ENCODE peak calls at places on chromosomes 6 and 20, in ten cellular contexts. N is right atrium auricular region; P is CD4-positive, alpha-beta T cell; M is endodermal cell; H is ACHN; C is stimulated activated CD4-positive, alpha-beta T cell treated with anti-CD3 and anti-CD28 coated beads, Interleukin-12 subunit alpha, Interleukin-12 subunit beta, amount 100 ng/mL, for 48 hours; E is NCI-H774; D is PC-9; A is HFF-Myc; F is HFFc6. Y is an unnamed sample.

GRCh38 chr6:44135173-44135748 is 7.9 kb downstream of the TMEM63B start:
- DNase-seq in D (no peak), N (no peak), H (no peak), E (no peak), M (no peak), F (no peak), P (no peak), C (no peak), A (no peak), Y (no peak)

GRCh38 chr6:10567256-10568041 is 46.3 kb downstream of the GCNT2 start:
- DNase-seq in E (no peak), D (peak; percentile 33), P (no peak), N (no peak), A (no peak), H (peak; percentile 73), M (no peak), F (no peak), C (no peak), Y (no peak)

GRCh38 chr20:32534661-32535240 is 50.4 kb downstream of the NOL4L start:
- DNase-seq in P (peak; percentile 64), F (no peak), D (no peak), E (no peak), A (no peak), M (peak; percentile 74), N (no peak), H (no peak), C (no peak), Y (no peak)

GRCh38 chr6:36733300-36733699 is 35.7 kb downstream of the RAB44 start:
- DNase-seq in D (no peak), P (no peak), C (no peak), F (no peak), H (no peak), M (no peak), E (no peak), A (no peak), N (no peak), Y (no peak)

GRCh38 chr20:17747431-17747846 is 47.7 kb downstream of the BANF2 start:
- DNase-seq in E (no peak), C (no peak), D (peak; percentile 58), P (no peak), N (peak; percentile 68), F (peak; percentile 87), A (peak; percentile 66), H (peak; percentile 67), M (no peak), Y (peak; percentile 94)

GRCh38 chr6:139490482-139490881 is 116.0 kb upstream of the CITED2 start:
- DNase-seq in C (no peak), D (no peak), P (no peak), F (no peak), E (no peak), H (no peak), A (peak; percentile 15), M (no peak), N (no peak), Y (no peak)

GRCh38 chr20:1108437-1108920 is 9.9 kb upstream of the PSMF1 start:
- DNase-seq in D (peak; percentile 50), M (peak; percentile 89), A (no peak), H (peak; percentile 41), P (peak; percentile 42), C (peak; percentile 37), E (no peak), F (peak; percentile 39), N (no peak), Y (peak; percentile 79)

GRCh38 chr6:106084106-106084963 is 1.8 kb upstream of the PRDM1 start:
- DNase-seq in M (peak; percentile 89), F (peak; percentile 90), D (no peak), E (peak; percentile 88), C (peak; percentile 30), N (no peak), A (peak; percentile 77), P (no peak), H (peak; percentile 56), Y (peak; percentile 63)

GRCh38 chr6:48307583-48307982 is 196.6 kb upstream of the PTCHD4 start:
- DNase-seq in C (no peak), F (no peak), A (no peak), H (no peak), P (no peak), M (no peak), E (no peak), N (no peak), D (no peak), Y (no peak)

GRCh38 chr6:115945306-115945705 is 115.4 kb downstream of the FRK start:
- DNase-seq in F (no peak), H (no peak), C (no peak), M (no peak), E (no peak), N (no peak), A (no peak), P (no peak), D (no peak), Y (no peak)

GRCh38 chr6:45486739-45487138 is 109.0 kb upstream of the SUPT3H start:
- DNase-seq in N (no peak), D (no peak), F (no peak), E (no peak), P (no peak), C (no peak), H (no peak), A (no peak), M (no peak), Y (no peak)

Y was measured in AG08395.